ENCODE peak calls at places on chromosomes 12 and 14, in seven cellular contexts. One of them, this sample, is unnamed.

GRCh38 chr12:65637774-65638173 is 186.5 kb upstream of the HMGA2 start:
- DNase-seq in CD4-positive, alpha-beta memory T cell: no peak
- DNase-seq in AG04450: no peak
- DNase-seq in astrocyte: peak; percentile 41
- DNase-seq in tibial artery: no peak
- DNase-seq in psoas muscle: no peak
- DNase-seq in sigmoid colon: no peak
- DNase-seq in this sample: no peak

GRCh38 chr12:39405580-39405979 is 37.3 kb downstream of the KIF21A start:
- DNase-seq in astrocyte: no peak
- DNase-seq in AG04450: no peak
- DNase-seq in sigmoid colon: no peak
- DNase-seq in tibial artery: no peak
- DNase-seq in psoas muscle: no peak
- DNase-seq in CD4-positive, alpha-beta memory T cell: no peak
- DNase-seq in this sample: no peak

GRCh38 chr12:62190921-62191746 is 69.1 kb upstream of the USP15 start:
- DNase-seq in AG04450: peak; percentile 1
- DNase-seq in CD4-positive, alpha-beta memory T cell: peak; percentile 13
- DNase-seq in astrocyte: no peak
- DNase-seq in psoas muscle: peak; percentile 15
- DNase-seq in tibial artery: no peak
- DNase-seq in sigmoid colon: no peak
- DNase-seq in this sample: no peak

GRCh38 chr14:67241416-67242362 is at the start of gene PALS1:
- DNase-seq in sigmoid colon: peak; percentile 80
- DNase-seq in AG04450: peak; percentile 55
- DNase-seq in tibial artery: no peak
- DNase-seq in CD4-positive, alpha-beta memory T cell: no peak
- DNase-seq in psoas muscle: no peak
- DNase-seq in astrocyte: peak; percentile 84
- DNase-seq in this sample: no peak

GRCh38 chr12:11668611-11669010 is 19.1 kb downstream of the ETV6 start:
- DNase-seq in sigmoid colon: no peak
- DNase-seq in tibial artery: no peak
- DNase-seq in astrocyte: no peak
- DNase-seq in AG04450: no peak
- DNase-seq in psoas muscle: no peak
- DNase-seq in CD4-positive, alpha-beta memory T cell: no peak
- DNase-seq in this sample: no peak

GRCh38 chr14:24630872-24631477 is 3.0 kb downstream of the GZMB start:
- DNase-seq in astrocyte: no peak
- DNase-seq in psoas muscle: no peak
- DNase-seq in tibial artery: no peak
- DNase-seq in sigmoid colon: no peak
- DNase-seq in AG04450: no peak
- DNase-seq in CD4-positive, alpha-beta memory T cell: no peak
- DNase-seq in this sample: no peak

GRCh38 chr12:109291531-109292341 is 17.3 kb downstream of the FOXN4 start:
- DNase-seq in CD4-positive, alpha-beta memory T cell: no peak
- DNase-seq in astrocyte: peak; percentile 16
- DNase-seq in psoas muscle: no peak
- DNase-seq in sigmoid colon: peak; percentile 83
- DNase-seq in AG04450: no peak
- DNase-seq in tibial artery: peak; percentile 77
- DNase-seq in this sample: no peak

GRCh38 chr12:45446013-45446412 is 230.1 kb downstream of the ANO6 start:
- DNase-seq in astrocyte: no peak
- DNase-seq in psoas muscle: no peak
- DNase-seq in sigmoid colon: no peak
- DNase-seq in tibial artery: no peak
- DNase-seq in AG04450: no peak
- DNase-seq in CD4-positive, alpha-beta memory T cell: no peak
- DNase-seq in this sample: no peak

GRCh38 chr14:51441001-51441400 is 201.0 kb downstream of the TMX1 start:
- DNase-seq in astrocyte: no peak
- DNase-seq in AG04450: no peak
- DNase-seq in CD4-positive, alpha-beta memory T cell: no peak
- DNase-seq in sigmoid colon: no peak
- DNase-seq in psoas muscle: no peak
- DNase-seq in tibial artery: no peak
- DNase-seq in this sample: no peak

GRCh38 chr12:9634177-9634803 is 26.6 kb upstream of the KLRB1 start:
- DNase-seq in psoas muscle: no peak
- DNase-seq in AG04450: no peak
- DNase-seq in tibial artery: no peak
- DNase-seq in astrocyte: no peak
- DNase-seq in CD4-positive, alpha-beta memory T cell: peak; percentile 77
- DNase-seq in sigmoid colon: no peak
- DNase-seq in this sample: no peak

GRCh38 chr12:1398673-1399072 is 195.7 kb downstream of the FBXL14 start:
- DNase-seq in CD4-positive, alpha-beta memory T cell: no peak
- DNase-seq in tibial artery: no peak
- DNase-seq in sigmoid colon: no peak
- DNase-seq in astrocyte: no peak
- DNase-seq in psoas muscle: no peak
- DNase-seq in AG04450: peak; percentile 8
- DNase-seq in this sample: no peak

GRCh38 chr14:99055019-99055418 is 217.0 kb downstream of the BCL11B start:
- DNase-seq in tibial artery: no peak
- DNase-seq in sigmoid colon: no peak
- DNase-seq in CD4-positive, alpha-beta memory T cell: no peak
- DNase-seq in astrocyte: peak; percentile 16
- DNase-seq in AG04450: no peak
- DNase-seq in psoas muscle: no peak
- DNase-seq in this sample: peak; percentile 19

GRCh38 chr12:98397323-98398105 is 117.9 kb upstream of the TMPO start:
- DNase-seq in CD4-positive, alpha-beta memory T cell: peak; percentile 78
- DNase-seq in sigmoid colon: peak; percentile 86
- DNase-seq in astrocyte: peak; percentile 42
- DNase-seq in tibial artery: peak; percentile 86
- DNase-seq in psoas muscle: peak; percentile 70
- DNase-seq in AG04450: peak; percentile 30
- DNase-seq in this sample: peak; percentile 83

GRCh38 chr12:21505888-21506287 is 4.3 kb downstream of the GOLT1B start:
- DNase-seq in CD4-positive, alpha-beta memory T cell: no peak
- DNase-seq in tibial artery: no peak
- DNase-seq in sigmoid colon: no peak
- DNase-seq in astrocyte: no peak
- DNase-seq in psoas muscle: no peak
- DNase-seq in AG04450: no peak
- DNase-seq in this sample: no peak

GRCh38 chr12:125021096-125021495 is 27.7 kb downstream of the BRI3BP start:
- DNase-seq in AG04450: no peak
- DNase-seq in CD4-positive, alpha-beta memory T cell: no peak
- DNase-seq in astrocyte: no peak
- DNase-seq in tibial artery: no peak
- DNase-seq in sigmoid colon: no peak
- DNase-seq in psoas muscle: no peak
- DNase-seq in this sample: no peak
- H3K4me3 ChIP-seq in AG04450: no peak overlapping the region
- H3K4me3 ChIP-seq in CD4-positive, alpha-beta memory T cell: no peak overlapping the region
- H3K4me3 ChIP-seq in astrocyte: no peak overlapping the region
- H3K4me3 ChIP-seq in tibial artery: no peak overlapping the region
- H3K4me3 ChIP-seq in sigmoid colon: no peak overlapping the region
- H3K4me3 ChIP-seq in psoas muscle: no peak overlapping the region
- H3K4me3 ChIP-seq in this sample: no peak overlapping the region

GRCh38 chr12:114665411-114666181 is 18.4 kb downstream of the TBX3 start:
- DNase-seq in AG04450: no peak
- DNase-seq in astrocyte: no peak
- DNase-seq in sigmoid colon: no peak
- DNase-seq in tibial artery: no peak
- DNase-seq in CD4-positive, alpha-beta memory T cell: no peak
- DNase-seq in psoas muscle: peak; percentile 23
- DNase-seq in this sample: no peak

GRCh38 chr12:114668151-114668891 is 15.7 kb downstream of the TBX3 start:
- DNase-seq in AG04450: no peak
- DNase-seq in CD4-positive, alpha-beta memory T cell: no peak
- DNase-seq in tibial artery: no peak
- DNase-seq in sigmoid colon: peak; percentile 84
- DNase-seq in astrocyte: peak; percentile 63
- DNase-seq in psoas muscle: peak; percentile 84
- DNase-seq in this sample: no peak

GRCh38 chr12:114668905-114669304 is 15.1 kb downstream of the TBX3 start:
- DNase-seq in CD4-positive, alpha-beta memory T cell: no peak
- DNase-seq in sigmoid colon: no peak
- DNase-seq in psoas muscle: peak; percentile 21
- DNase-seq in AG04450: no peak
- DNase-seq in astrocyte: no peak
- DNase-seq in tibial artery: no peak
- DNase-seq in this sample: no peak

GRCh38 chr12:114667669-114668150 is 16.3 kb downstream of the TBX3 start:
- DNase-seq in astrocyte: no peak
- DNase-seq in CD4-positive, alpha-beta memory T cell: no peak
- DNase-seq in sigmoid colon: no peak
- DNase-seq in tibial artery: no peak
- DNase-seq in AG04450: no peak
- DNase-seq in psoas muscle: no peak
- DNase-seq in this sample: no peak

DNA sequence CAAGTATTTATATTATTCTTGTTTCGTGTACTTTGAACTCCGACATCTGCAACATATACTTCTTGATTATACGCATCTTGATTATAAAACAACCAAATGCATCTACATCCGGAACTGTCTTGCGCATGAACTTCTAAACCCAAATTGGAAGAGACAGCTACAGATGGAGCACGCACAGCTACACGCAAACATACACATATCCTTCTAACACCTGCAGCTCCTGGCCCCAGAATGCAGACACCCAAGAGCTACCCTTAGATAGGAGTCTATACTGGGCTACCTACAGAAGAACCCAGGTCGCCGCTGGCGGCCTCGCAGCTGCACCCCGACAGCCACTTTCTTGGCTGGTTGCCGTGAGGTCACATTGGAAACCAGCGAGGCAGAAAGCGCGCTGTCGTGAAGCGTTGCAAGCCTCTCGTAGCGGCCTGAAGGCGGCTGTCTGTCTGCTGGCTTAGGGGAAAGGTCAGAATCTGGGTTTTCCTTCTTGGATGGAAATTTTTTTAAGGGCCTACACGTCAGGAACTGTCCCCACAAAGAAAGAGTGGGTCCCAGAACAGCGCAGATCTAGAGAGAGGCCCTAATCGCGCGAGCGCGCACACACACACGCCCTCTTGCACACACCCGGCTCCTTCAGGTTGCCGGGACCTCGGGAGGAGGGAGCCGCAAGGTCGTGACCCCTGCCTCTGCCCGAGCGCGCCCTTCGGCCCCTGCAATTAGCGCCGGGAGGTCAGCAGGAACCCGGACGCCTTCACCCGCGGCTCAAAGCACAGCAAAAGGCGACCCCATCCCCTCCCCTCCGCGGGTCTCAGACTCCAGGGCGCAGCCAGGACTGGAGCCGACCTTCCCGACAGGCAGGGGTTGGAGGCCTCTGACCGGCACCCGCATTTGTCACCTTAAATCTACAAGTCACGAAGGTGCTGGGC is 17.0 kb downstream of the TBX3 start:
- DNase-seq in tibial artery: no peak
- DNase-seq in sigmoid colon: no peak
- DNase-seq in CD4-positive, alpha-beta memory T cell: no peak
- DNase-seq in AG04450: no peak
- DNase-seq in astrocyte: no peak
- DNase-seq in psoas muscle: no peak
- DNase-seq in this sample: no peak
- H3K4me3 ChIP-seq in tibial artery: no peak overlapping the region
- H3K4me3 ChIP-seq in sigmoid colon: no peak overlapping the region
- H3K4me3 ChIP-seq in CD4-positive, alpha-beta memory T cell: no peak overlapping the region
- H3K4me3 ChIP-seq in AG04450: no peak overlapping the region
- H3K4me3 ChIP-seq in astrocyte: no peak overlapping the region
- H3K4me3 ChIP-seq in psoas muscle: no peak overlapping the region
- H3K4me3 ChIP-seq in this sample: no peak overlapping the region

GRCh38 chr14:49895480-49895879 is 2.6 kb downstream of the ARF6 start:
- DNase-seq in psoas muscle: no peak
- DNase-seq in tibial artery: no peak
- DNase-seq in CD4-positive, alpha-beta memory T cell: peak; percentile 28
- DNase-seq in sigmoid colon: no peak
- DNase-seq in astrocyte: no peak
- DNase-seq in AG04450: no peak
- DNase-seq in this sample: no peak

GRCh38 chr14:49897414-49897813 is 4.5 kb downstream of the ARF6 start:
- DNase-seq in psoas muscle: no peak
- DNase-seq in tibial artery: no peak
- DNase-seq in astrocyte: no peak
- DNase-seq in sigmoid colon: no peak
- DNase-seq in CD4-positive, alpha-beta memory T cell: no peak
- DNase-seq in AG04450: no peak
- DNase-seq in this sample: no peak

GRCh38 chr14:49898485-49898884 is 5.6 kb downstream of the ARF6 start:
- DNase-seq in CD4-positive, alpha-beta memory T cell: no peak
- DNase-seq in tibial artery: no peak
- DNase-seq in sigmoid colon: no peak
- DNase-seq in AG04450: no peak
- DNase-seq in astrocyte: no peak
- DNase-seq in psoas muscle: no peak
- DNase-seq in this sample: no peak

GRCh38 chr14:49897965-49898364 is 5.1 kb downstream of the ARF6 start:
- DNase-seq in CD4-positive, alpha-beta memory T cell: no peak
- DNase-seq in psoas muscle: no peak
- DNase-seq in AG04450: no peak
- DNase-seq in astrocyte: no peak
- DNase-seq in tibial artery: no peak
- DNase-seq in sigmoid colon: no peak
- DNase-seq in this sample: no peak

GRCh38 chr14:49896956-49897355 is 4.1 kb downstream of the ARF6 start:
- DNase-seq in AG04450: no peak
- DNase-seq in tibial artery: no peak
- DNase-seq in CD4-positive, alpha-beta memory T cell: no peak
- DNase-seq in astrocyte: no peak
- DNase-seq in sigmoid colon: no peak
- DNase-seq in psoas muscle: no peak
- DNase-seq in this sample: no peak
- H3K4me3 ChIP-seq in AG04450: peak overlapping the region; percentile 27
- H3K4me3 ChIP-seq in tibial artery: peak overlapping the region; percentile 0
- H3K4me3 ChIP-seq in CD4-positive, alpha-beta memory T cell: no peak overlapping the region
- H3K4me3 ChIP-seq in astrocyte: peak overlapping the region; percentile 38
- H3K4me3 ChIP-seq in sigmoid colon: no peak overlapping the region
- H3K4me3 ChIP-seq in psoas muscle: peak overlapping the region; percentile 90
- H3K4me3 ChIP-seq in this sample: peak overlapping the region; percentile 100

DNA sequence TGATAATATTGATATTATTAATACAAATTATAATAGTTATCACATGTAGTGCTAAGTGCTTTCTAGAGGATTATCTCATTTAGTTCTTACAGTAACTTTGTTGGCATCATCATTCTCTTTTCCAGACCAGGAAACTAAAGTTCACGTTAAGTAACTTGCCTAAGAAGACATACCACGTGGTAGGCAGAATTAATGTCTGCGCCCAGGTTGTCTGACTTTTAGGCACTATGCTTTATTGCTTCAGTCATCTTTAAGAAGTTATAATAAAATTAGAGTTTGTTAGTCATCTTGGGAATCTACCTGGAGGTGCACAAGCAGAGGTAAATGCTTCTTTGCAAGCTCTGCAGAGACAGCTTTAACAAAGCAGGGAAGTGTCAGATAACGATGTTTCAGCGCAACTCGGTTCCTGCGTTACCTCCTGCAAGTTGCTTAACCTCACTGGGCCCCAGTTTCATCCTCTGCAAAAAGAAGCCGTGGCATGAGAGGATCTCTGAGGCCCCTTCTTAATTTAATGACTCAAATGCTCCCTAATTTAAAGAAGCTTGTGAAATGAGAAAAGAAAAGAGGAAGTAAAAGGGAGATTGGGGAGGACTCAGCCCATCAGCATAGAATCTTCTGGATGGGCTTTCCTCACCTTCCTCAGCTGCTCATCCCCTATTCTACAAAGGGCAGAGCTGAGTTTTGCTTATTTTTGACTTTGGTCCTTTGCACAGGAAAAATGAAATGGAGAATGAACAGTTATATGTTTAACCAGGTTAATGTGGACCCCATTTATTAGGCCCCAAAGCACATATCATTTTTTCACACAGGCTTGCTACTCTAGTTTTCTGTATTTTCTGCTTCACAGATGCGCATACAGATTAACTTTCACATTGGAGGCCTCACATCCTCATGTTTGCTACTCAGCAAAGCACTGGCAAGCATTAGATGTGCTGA is 5.3 kb downstream of the ARHGDIB start:
- DNase-seq in tibial artery: no peak
- DNase-seq in AG04450: no peak
- DNase-seq in sigmoid colon: no peak
- DNase-seq in psoas muscle: no peak
- DNase-seq in CD4-positive, alpha-beta memory T cell: no peak
- DNase-seq in astrocyte: no peak
- DNase-seq in this sample: no peak
- H3K4me3 ChIP-seq in tibial artery: no peak overlapping the region
- H3K4me3 ChIP-seq in AG04450: no peak overlapping the region
- H3K4me3 ChIP-seq in sigmoid colon: no peak overlapping the region
- H3K4me3 ChIP-seq in psoas muscle: peak overlapping the region; percentile 14
- H3K4me3 ChIP-seq in CD4-positive, alpha-beta memory T cell: peak overlapping the region; percentile 43
- H3K4me3 ChIP-seq in astrocyte: no peak overlapping the region
- H3K4me3 ChIP-seq in this sample: no peak overlapping the region

This sample was measured in coronary artery.